ENCODE peak calls at places on chromosome 4, in eight cellular contexts. T, B, I, J, M, V, W and Q are unnamed samples.

GRCh38 chr4:10656988-10657387 is 27.6 kb downstream of the CLNK start:
- DNase-seq in T (no peak), B (no peak), I (no peak), J (peak), M (no peak), V (no peak), W (peak), Q (no peak)

GRCh38 chr4:177638871-177639270 is 196.6 kb upstream of the AGA start:
- DNase-seq in T (no peak), B (no peak), I (no peak), J (no peak), M (no peak), V (no peak), W (no peak), Q (no peak)

GRCh38 chr4:164802301-164802700 is 48.4 kb downstream of the SMIM31 start:
- DNase-seq in T (no peak), B (no peak), I (no peak), J (no peak), M (no peak), V (no peak), W (no peak), Q (no peak)

GRCh38 chr4:57602133-57602532 is 491.9 kb upstream of the IGFBP7 start:
- DNase-seq in T (no peak), B (no peak), I (no peak), J (no peak), M (no peak), V (no peak), W (no peak), Q (no peak)

GRCh38 chr4:110860901-110861300 is 238.0 kb upstream of the PITX2 start:
- DNase-seq in T (no peak), B (no peak), I (no peak), J (no peak), M (no peak), V (no peak), W (no peak), Q (no peak)

GRCh38 chr4:180668732-180669131 is 1574.5 kb upstream of the TENM3 start:
- DNase-seq in T (no peak), B (no peak), I (no peak), J (no peak), M (no peak), V (no peak), W (no peak), Q (no peak)

GRCh38 chr4:121164291-121164690 is at the start of gene TNIP3:
- DNase-seq in T (no peak), B (no peak), I (no peak), J (no peak), M (peak), V (no peak), W (no peak), Q (peak)

GRCh38 chr4:6345866-6346265 is 76.2 kb downstream of the WFS1 start:
- DNase-seq in T (no peak), B (no peak), I (no peak), J (no peak), M (no peak), V (no peak), W (no peak), Q (no peak)

GRCh38 chr4:9933184-9933583 is 88.1 kb downstream of the SLC2A9 start:
- DNase-seq in T (no peak), B (no peak), I (no peak), J (no peak), M (no peak), V (no peak), W (no peak), Q (no peak)

GRCh38 chr4:78689700-78690318 is 86.3 kb upstream of the BMP2K start:
- DNase-seq in T (no peak), B (no peak), I (no peak), J (no peak), M (no peak), V (no peak), W (no peak), Q (peak)

GRCh38 chr4:152540941-152541340 is 5.0 kb upstream of the FBXW7 start:
- DNase-seq in T (no peak), B (no peak), I (no peak), J (no peak), M (no peak), V (no peak), W (no peak), Q (no peak)

GRCh38 chr4:94036964-94037363 is 170.7 kb upstream of the SMARCAD1 start:
- DNase-seq in T (no peak), B (no peak), I (no peak), J (no peak), M (no peak), V (no peak), W (no peak), Q (no peak)

GRCh38 chr4:186536285-186536684 is 19.1 kb downstream of the MTNR1A start:
- DNase-seq in T (no peak), B (no peak), I (no peak), J (no peak), M (no peak), V (no peak), W (peak), Q (no peak)

GRCh38 chr4:126591583-126591982 is 1041.2 kb upstream of the INTU start:
- DNase-seq in T (no peak), B (no peak), I (no peak), J (no peak), M (peak), V (peak), W (no peak), Q (no peak)

GRCh38 chr4:39469429-39470077 is 10.7 kb downstream of the LIAS start:
- DNase-seq in T (no peak), B (peak), I (no peak), J (peak), M (peak), V (peak), W (peak), Q (peak)

GRCh38 chr4:4541661-4542570 is at the start of gene STX18:
- DNase-seq in T (peak), B (peak), I (peak), J (peak), M (peak), V (peak), W (peak), Q (peak)
- TF ChIP-seq CTCF in T (no peak), B (no peak), I (no peak), J (no peak), M (no peak), V (no peak), W (no peak), Q (no peak)

GRCh38 chr4:108107729-108108382 is 60.9 kb downstream of the LEF1 start:
- DNase-seq in T (no peak), B (no peak), I (no peak), J (no peak), M (no peak), V (no peak), W (no peak), Q (no peak)
- H3K4me3 ChIP-seq in T (no peak), B (no peak), I (no peak), J (no peak), M (no peak), V (no peak), W (no peak), Q (no peak)

DNA sequence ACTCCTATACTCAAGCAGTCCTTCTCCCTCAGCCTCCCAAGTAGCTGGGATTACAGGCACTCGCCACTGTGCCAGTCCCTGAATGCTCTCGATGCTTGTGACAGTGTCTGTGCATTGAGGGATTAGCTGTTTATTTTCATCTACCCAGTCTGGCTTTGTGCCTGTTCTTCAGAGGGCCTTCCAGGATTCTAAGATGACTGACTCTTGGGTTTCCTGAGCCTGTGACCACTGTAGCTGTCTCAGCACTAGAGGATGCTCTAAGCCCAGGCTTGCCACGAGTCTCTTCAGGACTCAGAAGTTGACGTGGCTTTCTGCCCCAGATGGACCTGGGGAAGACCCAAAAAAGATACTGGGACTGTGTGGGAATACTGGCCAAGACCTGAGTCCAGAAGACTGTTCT is 201.4 kb downstream of the ARHGAP10 start:
- DNase-seq in T (no peak), B (no peak), I (no peak), J (no peak), M (no peak), V (no peak), W (no peak), Q (peak)
- TF ChIP-seq CTCF in T (no peak), B (no peak), I (no peak), J (no peak), M (peak), V (no peak), W (no peak), Q (peak)

DNA sequence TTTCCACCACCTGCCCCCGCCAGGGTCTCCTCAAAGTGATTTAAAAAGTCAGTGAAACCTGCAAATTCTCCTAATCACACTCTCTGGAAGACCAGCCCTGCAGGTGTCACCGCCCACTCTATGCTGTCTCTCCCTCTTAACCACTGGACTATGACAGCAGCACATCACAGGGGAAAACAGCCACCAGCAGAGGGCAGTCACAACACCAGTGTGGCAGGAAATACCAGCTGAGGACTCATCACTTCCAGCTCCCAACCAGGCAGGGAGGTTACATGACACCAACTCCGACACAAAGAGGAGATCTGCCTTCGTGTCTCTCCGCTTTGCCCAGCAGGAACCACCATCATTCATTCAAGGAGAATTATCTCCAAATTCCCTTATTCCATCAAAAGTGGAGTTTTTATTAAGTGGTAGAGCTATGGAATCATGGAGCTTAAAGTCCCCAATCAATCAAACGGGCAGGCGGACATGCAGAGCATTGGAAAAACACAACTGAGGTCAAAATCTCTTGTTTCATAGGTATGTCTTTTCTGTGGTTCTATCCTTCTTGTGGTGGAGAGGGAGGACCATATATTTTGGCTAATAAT is 91.3 kb downstream of the NSUN7 start:
- DNase-seq in T (peak), B (peak), I (peak), J (peak), M (peak), V (peak), W (peak), Q (peak)
- H3K4me3 ChIP-seq in T (no peak), B (no peak), I (no peak), J (no peak), M (no peak), V (no peak), W (no peak), Q (no peak)

DNA sequence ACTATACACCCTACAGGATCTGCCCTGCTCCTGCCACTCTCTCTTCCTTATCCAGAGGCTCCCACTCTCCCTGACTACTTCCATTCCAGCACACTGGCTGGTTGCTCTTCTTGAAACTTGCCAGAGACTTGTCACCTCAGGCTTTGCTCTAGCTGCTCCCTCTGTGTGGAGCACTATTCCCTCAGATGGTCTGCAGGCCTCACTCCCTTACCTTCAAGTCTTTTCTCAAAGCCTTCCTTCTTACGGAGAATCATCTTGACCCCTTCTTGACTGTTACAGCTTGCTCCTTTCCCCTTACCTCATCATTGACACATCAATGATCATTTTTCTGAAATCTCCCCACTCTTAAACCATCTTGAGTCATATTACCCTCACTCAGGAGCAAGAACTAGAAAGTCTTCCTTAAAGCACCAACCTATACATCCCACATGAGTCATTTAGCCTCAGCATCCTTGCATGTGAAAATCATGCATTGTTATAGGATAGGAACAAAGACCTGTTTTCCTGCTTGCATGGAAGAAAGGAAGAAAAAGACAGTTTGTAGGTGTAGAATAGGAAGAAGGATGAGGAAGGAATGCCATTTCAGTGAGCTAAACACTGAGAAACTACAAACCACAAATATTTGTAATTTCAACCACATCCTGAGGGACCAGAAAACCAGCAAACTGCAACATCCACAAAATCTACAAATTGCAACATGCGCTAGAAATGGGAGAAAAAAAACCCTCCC is 55.7 kb downstream of the ANTXR2 start:
- DNase-seq in T (no peak), B (no peak), I (no peak), J (no peak), M (peak), V (peak), W (no peak), Q (peak)
- TF ChIP-seq CTCF in T (no peak), B (no peak), I (no peak), J (no peak), M (no peak), V (no peak), W (no peak), Q (no peak)

DNA sequence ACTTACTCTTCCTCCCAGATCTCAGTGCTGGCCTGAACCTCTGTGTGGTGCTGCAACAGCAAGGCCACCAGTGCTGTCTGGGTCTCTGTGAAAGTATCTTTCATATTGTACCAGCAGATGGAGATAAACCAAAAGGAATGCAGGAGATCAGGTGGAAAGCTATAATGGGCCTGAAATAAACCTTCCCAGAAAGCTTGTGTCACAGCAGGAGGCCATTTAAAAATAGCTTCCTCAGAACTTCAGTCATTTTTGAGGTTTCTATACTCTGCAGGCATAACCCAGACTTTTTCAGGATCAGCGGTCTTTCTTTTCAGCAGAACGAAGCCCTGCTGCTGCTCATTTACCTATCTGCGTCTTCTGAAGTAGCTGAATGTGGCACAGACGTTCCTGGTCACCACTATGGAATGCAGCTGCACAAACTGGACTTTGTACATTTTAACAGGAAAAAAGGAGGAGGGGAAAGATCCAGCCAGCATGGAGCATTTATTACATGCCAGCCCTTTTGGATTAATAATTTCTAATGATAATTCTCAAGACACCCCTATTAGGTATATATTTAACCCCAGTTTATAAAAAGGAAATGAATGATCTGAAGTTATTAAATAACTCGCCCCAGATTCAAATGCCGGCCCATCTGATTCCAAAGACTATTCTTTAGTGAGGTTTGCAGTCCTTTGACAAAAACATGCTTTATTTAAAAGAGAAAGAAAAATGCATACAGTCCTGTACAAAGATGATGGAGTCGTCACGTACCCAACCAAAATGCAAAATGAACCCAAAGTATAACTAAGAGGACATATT is 119.7 kb downstream of the NFKB1 start:
- DNase-seq in T (no peak), B (peak), I (no peak), J (peak), M (peak), V (peak), W (peak), Q (peak)
- H3K4me3 ChIP-seq in T (no peak), B (peak), I (peak), J (no peak), M (peak), V (no peak), W (peak), Q (no peak)